ENCODE peak calls at places on chromosomes 5 and 9, in six cellular contexts. U is effector memory CD4-positive, alpha-beta T cell; E is left ventricle myocardium superior; G is adrenal gland; X is frontal cortex; I is NAMALWA. C is an unnamed sample.
A peak's percentile ranks its signal among the peaks of the same experiment; 100 is the strongest.

GRCh38 chr5:55997742-55998351 is 3.1 kb upstream of the IL6ST start:
- DNase-seq in U (no peak), E (no peak), G (no peak), X (no peak), I (no peak), C (no peak)

GRCh38 chr9:84947412-84947972 is 278.0 kb downstream of the NTRK2 start:
- DNase-seq in U (no peak), E (peak; percentile 37), G (no peak), X (no peak), I (no peak), C (peak; percentile 57)

GRCh38 chr9:114364123-114364522 is 23.7 kb downstream of the AKNA start:
- DNase-seq in U (no peak), E (no peak), G (no peak), X (no peak), I (no peak), C (no peak)

GRCh38 chr9:2800385-2801179 is 43.3 kb downstream of the PUM3 start:
- DNase-seq in U (no peak), E (no peak), G (no peak), X (no peak), I (peak; percentile 25), C (no peak)

GRCh38 chr9:114803886-114804285 is 2.0 kb downstream of the TNFSF15 start:
- DNase-seq in U (no peak), E (no peak), G (no peak), X (no peak), I (no peak), C (no peak)

GRCh38 chr5:144710620-144711019 is 539.9 kb downstream of the KCTD16 start:
- DNase-seq in U (no peak), E (no peak), G (no peak), X (no peak), I (no peak), C (no peak)

GRCh38 chr5:157748740-157749461 is 5.4 kb downstream of the LSM11 start:
- DNase-seq in U (no peak), E (no peak), G (no peak), X (peak; percentile 28), I (no peak), C (no peak)

GRCh38 chr9:135925496-135926133 is 18.3 kb upstream of the CAMSAP1 start:
- DNase-seq in U (no peak), E (no peak), G (no peak), X (no peak), I (no peak), C (no peak)

GRCh38 chr9:134053401-134053871 is 14.4 kb downstream of the BRD3 start:
- DNase-seq in U (no peak), E (peak; percentile 29), G (no peak), X (no peak), I (no peak), C (peak; percentile 54)

GRCh38 chr9:77598510-77598909 is 49.6 kb downstream of the GNA14 start:
- DNase-seq in U (no peak), E (no peak), G (peak; percentile 25), X (no peak), I (no peak), C (no peak)

GRCh38 chr9:84154320-84154719 is 173.7 kb downstream of the RMI1 start:
- DNase-seq in U (no peak), E (no peak), G (no peak), X (no peak), I (no peak), C (no peak)

GRCh38 chr9:136714096-136714875 is 1.9 kb downstream of the DIPK1B start:
- DNase-seq in U (no peak), E (peak; percentile 74), G (peak; percentile 29), X (no peak), I (no peak), C (peak; percentile 73)

GRCh38 chr9:34253460-34253837 is 74.6 kb downstream of the UBAP1 start:
- DNase-seq in U (no peak), E (peak; percentile 79), G (peak; percentile 46), X (peak; percentile 39), I (peak; percentile 24), C (peak; percentile 80)

GRCh38 chr5:68548959-68549676 is 333.6 kb downstream of the PIK3R1 start:
- DNase-seq in U (no peak), E (no peak), G (no peak), X (no peak), I (no peak), C (no peak)

GRCh38 chr5:115351356-115352195 is 55.1 kb upstream of the CCDC112 start:
- DNase-seq in U (no peak), E (no peak), G (no peak), X (no peak), I (no peak), C (no peak)

GRCh38 chr5:139445325-139446170 is 6.2 kb upstream of the DNAJC18 start:
- DNase-seq in U (no peak), E (no peak), G (no peak), X (no peak), I (no peak), C (no peak)

GRCh38 chr9:111284703-111285102 is 45.3 kb downstream of the OR2K2 start:
- DNase-seq in U (no peak), E (no peak), G (no peak), X (no peak), I (no peak), C (no peak)

GRCh38 chr5:135324160-135324559 is 74.9 kb downstream of the MACROH2A1 start:
- DNase-seq in U (no peak), E (no peak), G (no peak), X (no peak), I (no peak), C (no peak)

GRCh38 chr5:125198270-125198974 is 452.0 kb upstream of the ZNF608 start:
- DNase-seq in U (no peak), E (peak; percentile 80), G (peak; percentile 72), X (peak; percentile 14), I (peak; percentile 68), C (peak; percentile 85)

GRCh38 chr5:138752341-138752950 is 779 bp upstream of the CTNNA1 start:
- DNase-seq in U (no peak), E (peak; percentile 32), G (no peak), X (no peak), I (no peak), C (no peak)

GRCh38 chr5:111582962-111583669 is 70.8 kb upstream of the STARD4 start:
- DNase-seq in U (no peak), E (no peak), G (no peak), X (no peak), I (peak; percentile 17), C (no peak)

GRCh38 chr5:54944364-54944763 is 41.0 kb downstream of the ESM1 start:
- DNase-seq in U (peak; percentile 20), E (no peak), G (no peak), X (peak; percentile 11), I (peak; percentile 31), C (no peak)

GRCh38 chr5:84603557-84604185 is 219.0 kb upstream of the EDIL3 start:
- DNase-seq in U (no peak), E (peak; percentile 37), G (no peak), X (no peak), I (no peak), C (no peak)

GRCh38 chr5:123610665-123611406 is 98.9 kb downstream of the CSNK1G3 start:
- DNase-seq in U (no peak), E (no peak), G (peak; percentile 18), X (peak; percentile 21), I (peak; percentile 82), C (no peak)

GRCh38 chr9:7097785-7098420 is 340.1 kb downstream of the KDM4C start:
- DNase-seq in U (no peak), E (no peak), G (no peak), X (no peak), I (no peak), C (no peak)

GRCh38 chr5:159422371-159422770 is 92.1 kb upstream of the IL12B start:
- DNase-seq in U (no peak), E (no peak), G (no peak), X (no peak), I (no peak), C (no peak)

GRCh38 chr9:76873056-76873792 is 32.7 kb downstream of the PRUNE2 start:
- DNase-seq in U (no peak), E (peak; percentile 31), G (no peak), X (no peak), I (no peak), C (peak; percentile 23)

GRCh38 chr5:15645376-15645775 is 145.4 kb downstream of the FBXL7 start:
- DNase-seq in U (no peak), E (no peak), G (no peak), X (no peak), I (no peak), C (no peak)

GRCh38 chr5:109455598-109456096 is 45.9 kb upstream of the PJA2 start:
- DNase-seq in U (no peak), E (no peak), G (no peak), X (peak; percentile 29), I (no peak), C (peak; percentile 34)

GRCh38 chr5:17161669-17162068 is 55.8 kb upstream of the BASP1 start:
- DNase-seq in U (no peak), E (no peak), G (no peak), X (no peak), I (no peak), C (no peak)

GRCh38 chr5:148788636-148789035 is 37.8 kb upstream of the ADRB2 start:
- DNase-seq in U (no peak), E (no peak), G (no peak), X (no peak), I (no peak), C (no peak)

GRCh38 chr9:113530022-113530635 is 66.6 kb downstream of the RGS3 start:
- DNase-seq in U (no peak), E (no peak), G (no peak), X (no peak), I (no peak), C (no peak)

GRCh38 chr5:157855404-157855994 is 3.4 kb downstream of the CLINT1 start:
- DNase-seq in U (no peak), E (no peak), G (peak; percentile 41), X (peak; percentile 28), I (peak; percentile 60), C (no peak)

GRCh38 chr9:100601216-100601615 is 23.3 kb downstream of the CAVIN4 start:
- DNase-seq in U (no peak), E (no peak), G (peak; percentile 41), X (no peak), I (peak; percentile 80), C (peak; percentile 13)